ENCODE peak calls at places on chromosome 6, in four cellular contexts. One of them, this sample, is unnamed.

GRCh38 chr6:141809901-141810300 is 322.8 kb upstream of the GJE1 start:
- DNase-seq in HFFc6: no peak
- DNase-seq in PC-3: peak
- DNase-seq in BJ: no peak
- DNase-seq in this sample: peak

GRCh38 chr6:2196079-2196679 is 49.2 kb downstream of the GMDS start:
- DNase-seq in BJ: no peak
- DNase-seq in HFFc6: peak
- DNase-seq in PC-3: peak
- DNase-seq in this sample: peak

GRCh38 chr6:1670711-1671462 is 61.2 kb downstream of the FOXC1 start:
- DNase-seq in HFFc6: peak
- DNase-seq in PC-3: no peak
- DNase-seq in BJ: peak
- DNase-seq in this sample: no peak

GRCh38 chr6:75280131-75280855 is 4.3 kb downstream of the TMEM30A start:
- DNase-seq in HFFc6: no peak
- DNase-seq in PC-3: no peak
- DNase-seq in BJ: no peak
- DNase-seq in this sample: no peak

GRCh38 chr6:5063617-5064016 is 21.5 kb upstream of the PPP1R3G start:
- DNase-seq in HFFc6: no peak
- DNase-seq in BJ: no peak
- DNase-seq in PC-3: no peak
- DNase-seq in this sample: no peak

GRCh38 chr6:79818471-79818870 is 128.9 kb downstream of the ELOVL4 start:
- DNase-seq in HFFc6: no peak
- DNase-seq in PC-3: no peak
- DNase-seq in BJ: no peak
- DNase-seq in this sample: no peak

GRCh38 chr6:104940881-104941693 is 15.8 kb upstream of the LIN28B start:
- DNase-seq in BJ: no peak
- DNase-seq in HFFc6: no peak
- DNase-seq in PC-3: peak
- DNase-seq in this sample: no peak

GRCh38 chr6:89050155-89050554 is 30.4 kb upstream of the PNRC1 start:
- DNase-seq in BJ: no peak
- DNase-seq in HFFc6: no peak
- DNase-seq in PC-3: no peak
- DNase-seq in this sample: no peak

GRCh38 chr6:139801571-139802321 is 427.3 kb upstream of the CITED2 start:
- DNase-seq in HFFc6: no peak
- DNase-seq in PC-3: no peak
- DNase-seq in BJ: no peak
- DNase-seq in this sample: no peak

GRCh38 chr6:150282806-150283205 is 86.0 kb upstream of the IYD start:
- DNase-seq in BJ: no peak
- DNase-seq in PC-3: no peak
- DNase-seq in HFFc6: no peak
- DNase-seq in this sample: no peak

GRCh38 chr6:3518356-3518841 is 61.5 kb upstream of the SLC22A23 start:
- DNase-seq in HFFc6: peak
- DNase-seq in PC-3: peak
- DNase-seq in BJ: peak
- DNase-seq in this sample: peak

GRCh38 chr6:143125455-143125854 is 64.8 kb downstream of the AIG1 start:
- DNase-seq in PC-3: no peak
- DNase-seq in BJ: no peak
- DNase-seq in HFFc6: no peak
- DNase-seq in this sample: no peak

GRCh38 chr6:88982720-88983119 is 19.3 kb upstream of the RNGTT start:
- DNase-seq in HFFc6: peak
- DNase-seq in BJ: peak
- DNase-seq in PC-3: peak
- DNase-seq in this sample: peak

GRCh38 chr6:154466139-154466538 is 44.3 kb downstream of the CNKSR3 start:
- DNase-seq in HFFc6: no peak
- DNase-seq in PC-3: no peak
- DNase-seq in BJ: no peak
- DNase-seq in this sample: no peak

GRCh38 chr6:6700871-6701270 is 112.4 kb downstream of the LY86 start:
- DNase-seq in HFFc6: no peak
- DNase-seq in PC-3: no peak
- DNase-seq in BJ: no peak
- DNase-seq in this sample: no peak

GRCh38 chr6:159487636-159488035 is 205.4 kb downstream of the SOD2 start:
- DNase-seq in BJ: no peak
- DNase-seq in HFFc6: no peak
- DNase-seq in PC-3: no peak
- DNase-seq in this sample: no peak

GRCh38 chr6:149728499-149729234 is 10.8 kb upstream of the LATS1 start:
- DNase-seq in BJ: no peak
- DNase-seq in HFFc6: no peak
- DNase-seq in PC-3: no peak
- DNase-seq in this sample: no peak

GRCh38 chr6:131059486-131059885 is 3.6 kb downstream of the EPB41L2 start:
- DNase-seq in BJ: no peak
- DNase-seq in PC-3: peak
- DNase-seq in HFFc6: peak
- DNase-seq in this sample: no peak

GRCh38 chr6:18507018-18507415 is 119.9 kb downstream of the RNF144B start:
- DNase-seq in BJ: no peak
- DNase-seq in PC-3: no peak
- DNase-seq in HFFc6: no peak
- DNase-seq in this sample: no peak

GRCh38 chr6:105545947-105546710 is 143.2 kb upstream of the PREP start:
- DNase-seq in HFFc6: peak
- DNase-seq in PC-3: peak
- DNase-seq in BJ: peak
- DNase-seq in this sample: peak

GRCh38 chr6:142892254-142893021 is 52.5 kb downstream of the HIVEP2 start:
- DNase-seq in HFFc6: no peak
- DNase-seq in BJ: no peak
- DNase-seq in PC-3: no peak
- DNase-seq in this sample: no peak

GRCh38 chr6:165664553-165665383 is 1.7 kb upstream of the PDE10A start:
- DNase-seq in BJ: no peak
- DNase-seq in HFFc6: no peak
- DNase-seq in PC-3: no peak
- DNase-seq in this sample: no peak

GRCh38 chr6:47897233-47897632 is 115.4 kb downstream of the OPN5 start:
- DNase-seq in PC-3: no peak
- DNase-seq in BJ: peak
- DNase-seq in HFFc6: peak
- DNase-seq in this sample: no peak

GRCh38 chr6:108589244-108589730 is 28.6 kb downstream of the FOXO3 start:
- DNase-seq in PC-3: peak
- DNase-seq in HFFc6: peak
- DNase-seq in BJ: no peak
- DNase-seq in this sample: no peak

GRCh38 chr6:37303891-37304503 is 46.1 kb upstream of the TMEM217 start:
- DNase-seq in HFFc6: peak
- DNase-seq in PC-3: peak
- DNase-seq in BJ: no peak
- DNase-seq in this sample: peak

This sample was measured in HFF-Myc.